ENCODE peak calls at places on chromosomes 7 and 10, in nine cellular contexts. J is fibroblast of lung; E is IMR-90; H is CD8-positive, alpha-beta T cell; U is neural progenitor cell; A is left ventricle myocardium inferior; P is upper lobe of left lung; X is H1; M is adrenal gland. Q is an unnamed sample.

GRCh38 chr10:107653832-107654287 is 489.4 kb upstream of the SORCS1 start:
- DNase-seq in M (peak), E (peak), H (no peak), X (no peak), P (no peak), J (peak), A (no peak), U (no peak), Q (peak)

GRCh38 chr7:57772126-57772924 is 322.3 kb downstream of the ZNF716 start:
- DNase-seq in M (no peak), X (no peak), P (peak), A (no peak), E (no peak), J (no peak), U (no peak), H (no peak), Q (no peak)

GRCh38 chr7:80453699-80454340 is 58.0 kb downstream of the GNAT3 start:
- DNase-seq in E (peak), U (peak), M (no peak), J (peak), H (no peak), A (no peak), X (no peak), P (no peak), Q (no peak)

GRCh38 chr7:26538683-26539082 is 247.0 kb downstream of the SNX10 start:
- DNase-seq in J (no peak), E (no peak), A (no peak), U (no peak), M (no peak), X (no peak), H (no peak), P (no peak), Q (no peak)

GRCh38 chr7:141915565-141915964 is 634 bp upstream of the OR9A4 start:
- DNase-seq in M (no peak), E (no peak), U (no peak), X (no peak), A (no peak), P (no peak), J (no peak), H (no peak), Q (no peak)

GRCh38 chr10:97454330-97455036 is 8.5 kb downstream of the ZDHHC16 start:
- DNase-seq in A (no peak), H (peak), P (no peak), M (no peak), J (peak), E (peak), U (no peak), X (no peak), Q (no peak)

GRCh38 chr10:131577786-131578471 is 266.4 kb upstream of the TCERG1L start:
- DNase-seq in U (no peak), M (no peak), E (no peak), P (no peak), X (no peak), J (no peak), A (no peak), H (no peak), Q (no peak)

GRCh38 chr10:102117391-102118159 is 2.6 kb downstream of the LDB1 start:
- DNase-seq in X (no peak), A (peak), E (peak), M (peak), U (peak), P (peak), H (peak), J (peak), Q (no peak)

GRCh38 chr7:72336382-72336886 is 75.7 kb downstream of the CALN1 start:
- DNase-seq in H (no peak), E (no peak), P (peak), U (peak), A (no peak), M (no peak), X (no peak), J (no peak), Q (no peak)

GRCh38 chr10:122388287-122388997 is 13.9 kb downstream of the PLEKHA1 start:
- DNase-seq in U (no peak), P (no peak), E (no peak), J (no peak), X (no peak), M (no peak), H (no peak), A (no peak), Q (no peak)

GRCh38 chr10:92822964-92823363 is 25.4 kb upstream of the EXOC6 start:
- DNase-seq in M (no peak), A (no peak), U (no peak), J (peak), H (no peak), P (no peak), X (no peak), E (peak), Q (no peak)

GRCh38 chr7:130207033-130207432 is 627 bp upstream of the SSMEM1 start:
- DNase-seq in P (no peak), M (no peak), E (no peak), X (no peak), J (no peak), A (no peak), U (no peak), H (no peak), Q (no peak)

GRCh38 chr10:72784551-72785421 is 92.8 kb downstream of the MCU start:
- DNase-seq in M (peak), J (peak), H (no peak), A (peak), X (no peak), P (no peak), E (peak), U (peak), Q (peak)

GRCh38 chr10:29895436-29895835 is 163.9 kb downstream of the JCAD start:
- DNase-seq in X (peak), H (no peak), J (peak), U (peak), P (no peak), A (peak), M (peak), E (peak), Q (peak)

GRCh38 chr10:51654918-51655317 is 44.5 kb downstream of the CSTF2T start:
- DNase-seq in A (no peak), E (no peak), H (no peak), X (no peak), M (no peak), P (no peak), J (no peak), U (no peak), Q (no peak)

GRCh38 chr7:12921751-12922345 is 234.4 kb downstream of the ARL4A start:
- DNase-seq in J (no peak), A (no peak), E (no peak), P (no peak), U (no peak), H (no peak), M (no peak), X (no peak), Q (no peak)

GRCh38 chr7:32436529-32436928 is 53.7 kb downstream of the LSM5 start:
- DNase-seq in A (no peak), P (no peak), J (no peak), E (no peak), H (no peak), U (no peak), M (no peak), X (no peak), Q (no peak)

GRCh38 chr10:79067241-79068202 is 1.2 kb upstream of the ZMIZ1 start:
- DNase-seq in X (peak), E (peak), U (peak), H (peak), A (peak), P (peak), M (peak), J (peak), Q (peak)

GRCh38 chr10:92432596-92432995 is 141.3 kb downstream of the IDE start:
- DNase-seq in X (no peak), U (peak), E (no peak), J (no peak), M (no peak), A (no peak), P (no peak), H (no peak), Q (no peak)

GRCh38 chr7:114606100-114606499 is 191.5 kb downstream of the FOXP2 start:
- DNase-seq in P (no peak), A (no peak), M (no peak), X (no peak), U (no peak), E (no peak), H (no peak), J (no peak), Q (no peak)

GRCh38 chr7:81284576-81284975 is 365.7 kb upstream of the SEMA3C start:
- DNase-seq in J (peak), U (no peak), H (no peak), P (no peak), A (no peak), E (peak), X (no peak), M (no peak), Q (peak)

GRCh38 chr7:121276276-121276675 is 52.5 kb upstream of the WNT16 start:
- DNase-seq in A (no peak), X (no peak), E (no peak), U (no peak), H (no peak), P (no peak), J (no peak), M (no peak), Q (no peak)

GRCh38 chr7:128963327-128963757 is 25.6 kb downstream of the IRF5 start:
- DNase-seq in A (no peak), M (no peak), H (no peak), J (no peak), P (no peak), X (no peak), U (no peak), E (peak), Q (peak)

GRCh38 chr7:47405921-47406765 is 175.8 kb downstream of the TNS3 start:
- DNase-seq in A (peak), U (no peak), P (peak), E (peak), M (peak), H (no peak), J (peak), X (no peak), Q (no peak)

GRCh38 chr7:90540406-90540805 is 55.7 kb upstream of the CDK14 start:
- DNase-seq in M (no peak), H (no peak), P (no peak), J (no peak), X (no peak), E (no peak), U (no peak), A (no peak), Q (no peak)

GRCh38 chr10:81108516-81109199 is 571.0 kb downstream of the SH2D4B start:
- DNase-seq in P (no peak), X (no peak), A (no peak), M (no peak), H (no peak), U (no peak), J (no peak), E (peak), Q (no peak)

GRCh38 chr7:101940151-101940550 is 122.7 kb downstream of the CUX1 start:
- DNase-seq in P (no peak), U (no peak), A (no peak), H (no peak), E (no peak), M (no peak), J (no peak), X (no peak), Q (no peak)

GRCh38 chr7:66070222-66070621 is 5.4 kb upstream of the ASL start:
- DNase-seq in P (no peak), E (no peak), U (no peak), M (no peak), A (no peak), X (no peak), J (no peak), H (no peak), Q (no peak)

GRCh38 chr7:5143935-5144903 is 45.8 kb upstream of the WIPI2 start:
- DNase-seq in P (peak), X (no peak), E (peak), U (no peak), J (no peak), A (no peak), M (peak), H (peak), Q (peak)

GRCh38 chr10:26781797-26782196 is 79.0 kb downstream of the ABI1 start:
- DNase-seq in A (no peak), H (no peak), X (no peak), U (no peak), M (no peak), J (no peak), E (peak), P (no peak), Q (peak)

GRCh38 chr10:92200564-92200963 is 90.3 kb downstream of the CPEB3 start:
- DNase-seq in U (no peak), J (no peak), P (no peak), M (no peak), E (peak), H (no peak), A (no peak), X (no peak), Q (no peak)

GRCh38 chr10:127736222-127736914 is 617 bp upstream of the FOXI2 start:
- DNase-seq in X (no peak), M (no peak), J (no peak), A (no peak), P (peak), U (peak), E (no peak), H (no peak), Q (no peak)

DNA sequence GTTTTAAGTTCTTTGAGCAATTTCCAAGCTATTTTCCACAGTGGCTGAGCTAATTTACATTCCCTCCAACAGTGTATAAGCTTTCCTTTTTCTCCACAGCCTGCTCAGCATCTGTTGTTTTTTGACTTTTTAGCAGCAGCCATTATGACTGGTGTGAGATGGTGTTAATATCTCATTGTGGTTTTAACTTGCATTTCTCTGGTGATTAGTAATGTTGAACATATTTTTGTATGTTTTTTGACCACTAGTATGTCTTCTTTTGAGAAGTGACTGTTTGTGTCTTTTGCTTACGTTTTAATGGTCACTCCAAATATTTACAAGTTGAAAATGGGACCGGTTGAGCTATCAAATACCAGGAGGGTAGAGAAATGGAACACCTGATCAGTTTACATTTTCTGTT is 20.4 kb downstream of the GNG11 start:
- DNase-seq in J (peak), H (no peak), P (no peak), U (no peak), M (no peak), X (no peak), A (no peak), E (peak), Q (peak)
- H3K27ac ChIP-seq in J (peak), H (no peak), P (no peak), U (no peak), M (no peak), X (no peak), A (no peak), E (no peak), Q (no peak)

DNA sequence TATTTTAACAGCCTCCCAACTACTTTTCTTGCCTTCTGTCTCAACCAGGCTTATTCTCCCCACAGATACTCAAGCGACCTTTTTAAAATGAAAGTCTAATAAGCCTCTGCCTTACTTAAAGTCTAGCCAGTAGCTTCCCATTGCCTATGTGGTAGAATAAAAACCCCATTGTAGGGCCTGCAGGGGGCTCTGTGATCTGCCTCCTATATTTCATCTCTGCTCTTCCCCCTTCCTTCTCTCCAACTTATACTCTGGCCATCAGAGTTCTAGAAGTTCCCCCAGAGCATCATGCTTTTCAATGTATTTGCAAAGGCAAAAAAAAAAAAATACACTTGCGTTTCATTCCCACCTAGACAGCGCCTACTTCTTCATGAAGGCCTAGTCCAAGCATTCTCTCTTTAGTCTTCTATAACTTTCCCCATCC is 167.7 kb upstream of the ADO start:
- DNase-seq in M (no peak), A (no peak), H (no peak), E (peak), X (no peak), P (no peak), J (peak), U (no peak), Q (no peak)
- TF ChIP-seq CTCF in M (no peak), A (peak), H (peak), E (peak), X (no peak), P (no peak), J (peak), U (peak), Q (peak)

DNA sequence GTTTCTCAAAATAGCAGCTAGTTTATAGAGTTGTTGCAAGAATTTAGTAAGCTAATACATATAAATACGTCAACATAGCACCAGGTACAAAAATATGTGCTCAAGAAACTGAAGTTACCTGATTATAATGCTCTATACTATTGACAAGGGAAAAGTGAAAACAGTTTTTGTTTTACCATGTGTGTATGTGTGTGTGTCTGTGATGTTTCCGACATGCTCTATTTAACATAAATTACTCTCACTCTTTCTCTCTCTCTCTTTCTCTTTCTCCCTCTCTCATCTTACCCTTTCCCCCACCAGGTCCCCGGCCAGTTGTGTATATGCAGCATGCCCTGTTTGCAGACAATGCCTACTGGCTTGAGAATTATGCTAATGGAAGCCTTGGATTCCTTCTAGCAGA is 4.3 kb downstream of the LIPN start:
- DNase-seq in H (no peak), M (no peak), P (no peak), U (no peak), A (no peak), E (no peak), J (no peak), X (no peak), Q (no peak)
- H3K27ac ChIP-seq in H (no peak), M (no peak), P (no peak), U (no peak), A (no peak), E (no peak), J (no peak), X (no peak), Q (no peak)

GRCh38 chr7:106962751-106963150 is 81.8 kb upstream of the PRKAR2B start:
- DNase-seq in P (no peak), M (no peak), E (no peak), U (no peak), J (no peak), H (no peak), X (no peak), A (no peak), Q (no peak)

GRCh38 chr7:106957766-106958165 is 86.7 kb upstream of the PRKAR2B start:
- DNase-seq in E (no peak), H (no peak), M (peak), J (no peak), X (no peak), P (no peak), U (no peak), A (no peak), Q (no peak)

GRCh38 chr7:106964455-106964854 is 80.0 kb upstream of the PRKAR2B start:
- DNase-seq in M (no peak), A (no peak), P (no peak), E (peak), J (no peak), U (no peak), X (no peak), H (no peak), Q (no peak)

DNA sequence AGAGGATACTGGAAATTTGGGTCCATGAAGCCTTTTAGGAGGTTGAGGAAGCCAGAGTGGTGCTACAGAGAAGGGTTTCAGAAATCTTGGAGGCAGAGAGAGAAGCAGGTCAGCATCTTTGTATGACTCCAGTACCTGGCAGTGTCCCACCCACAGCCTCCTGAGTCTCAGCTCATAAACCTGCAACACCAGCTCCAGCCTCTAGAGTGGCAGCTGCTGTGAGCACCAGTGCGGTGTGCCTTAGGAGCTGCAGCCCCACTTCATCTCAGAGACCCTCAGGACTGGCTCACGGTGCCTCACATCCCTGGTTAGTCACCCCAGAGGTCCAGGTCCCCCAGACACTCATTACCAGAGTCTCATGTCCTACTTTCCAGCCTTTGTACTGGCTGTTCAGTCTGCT is 84.8 kb upstream of the PRKAR2B start:
- DNase-seq in P (no peak), A (no peak), J (no peak), E (no peak), H (no peak), X (no peak), U (peak), M (no peak), Q (no peak)
- TF ChIP-seq CTCF in P (no peak), A (peak), J (no peak), E (no peak), H (no peak), X (peak), U (peak), M (no peak), Q (peak)

Q was measured in brain microvascular endothelial cell.